ENCODE peak calls at places on chromosomes 3 and 15, in ten cellular contexts. One of them, this sample, is unnamed.

GRCh38 chr3:61734980-61735731 is 173.8 kb downstream of the PTPRG start:
- DNase-seq in activated naive CD8-positive, alpha-beta T cell treated with anti-CD3 and anti-CD28 coated beads, Interleukin-2, amount 50 U/mL, for 24 hours: no peak
- DNase-seq in mucosa of gallbladder: no peak
- DNase-seq in left lung: no peak
- DNase-seq in substantia nigra: no peak
- DNase-seq in activated naive CD4-positive, alpha-beta T cell: no peak
- DNase-seq in GM23248: no peak
- DNase-seq in brain microvascular endothelial cell: no peak
- DNase-seq in GM23338: peak
- DNase-seq in activated T-cell treated with anti-CD3 and anti-CD28 coated beads, Interleukin-2, amount 50 U/mL, for 72 hours: no peak
- DNase-seq in this sample: no peak

GRCh38 chr3:112010631-112011030 is 11.9 kb downstream of the TAGLN3 start:
- DNase-seq in activated T-cell treated with anti-CD3 and anti-CD28 coated beads, Interleukin-2, amount 50 U/mL, for 72 hours: no peak
- DNase-seq in GM23248: no peak
- DNase-seq in left lung: no peak
- DNase-seq in GM23338: no peak
- DNase-seq in mucosa of gallbladder: no peak
- DNase-seq in brain microvascular endothelial cell: no peak
- DNase-seq in activated naive CD4-positive, alpha-beta T cell: no peak
- DNase-seq in activated naive CD8-positive, alpha-beta T cell treated with anti-CD3 and anti-CD28 coated beads, Interleukin-2, amount 50 U/mL, for 24 hours: no peak
- DNase-seq in substantia nigra: no peak
- DNase-seq in this sample: no peak

GRCh38 chr3:49668414-49668797 is 5.7 kb upstream of the APEH start:
- DNase-seq in left lung: no peak
- DNase-seq in GM23248: no peak
- DNase-seq in GM23338: peak
- DNase-seq in mucosa of gallbladder: no peak
- DNase-seq in activated naive CD8-positive, alpha-beta T cell treated with anti-CD3 and anti-CD28 coated beads, Interleukin-2, amount 50 U/mL, for 24 hours: no peak
- DNase-seq in brain microvascular endothelial cell: no peak
- DNase-seq in activated naive CD4-positive, alpha-beta T cell: no peak
- DNase-seq in substantia nigra: no peak
- DNase-seq in activated T-cell treated with anti-CD3 and anti-CD28 coated beads, Interleukin-2, amount 50 U/mL, for 72 hours: no peak
- DNase-seq in this sample: no peak

GRCh38 chr3:138861755-138862333 is 27.1 kb upstream of the PIK3CB start:
- DNase-seq in left lung: no peak
- DNase-seq in mucosa of gallbladder: no peak
- DNase-seq in activated T-cell treated with anti-CD3 and anti-CD28 coated beads, Interleukin-2, amount 50 U/mL, for 72 hours: no peak
- DNase-seq in activated naive CD4-positive, alpha-beta T cell: no peak
- DNase-seq in brain microvascular endothelial cell: peak
- DNase-seq in activated naive CD8-positive, alpha-beta T cell treated with anti-CD3 and anti-CD28 coated beads, Interleukin-2, amount 50 U/mL, for 24 hours: no peak
- DNase-seq in GM23338: peak
- DNase-seq in GM23248: peak
- DNase-seq in substantia nigra: no peak
- DNase-seq in this sample: no peak

GRCh38 chr15:93037341-93038063 is 51.5 kb downstream of the RGMA start:
- DNase-seq in activated T-cell treated with anti-CD3 and anti-CD28 coated beads, Interleukin-2, amount 50 U/mL, for 72 hours: no peak
- DNase-seq in GM23248: peak
- DNase-seq in brain microvascular endothelial cell: peak
- DNase-seq in mucosa of gallbladder: no peak
- DNase-seq in GM23338: no peak
- DNase-seq in substantia nigra: no peak
- DNase-seq in activated naive CD4-positive, alpha-beta T cell: no peak
- DNase-seq in activated naive CD8-positive, alpha-beta T cell treated with anti-CD3 and anti-CD28 coated beads, Interleukin-2, amount 50 U/mL, for 24 hours: no peak
- DNase-seq in left lung: peak
- DNase-seq in this sample: peak

GRCh38 chr15:39053480-39053879 is 488.9 kb upstream of the RASGRP1 start:
- DNase-seq in GM23248: no peak
- DNase-seq in substantia nigra: no peak
- DNase-seq in activated naive CD8-positive, alpha-beta T cell treated with anti-CD3 and anti-CD28 coated beads, Interleukin-2, amount 50 U/mL, for 24 hours: no peak
- DNase-seq in activated T-cell treated with anti-CD3 and anti-CD28 coated beads, Interleukin-2, amount 50 U/mL, for 72 hours: no peak
- DNase-seq in brain microvascular endothelial cell: no peak
- DNase-seq in mucosa of gallbladder: no peak
- DNase-seq in GM23338: no peak
- DNase-seq in activated naive CD4-positive, alpha-beta T cell: no peak
- DNase-seq in left lung: no peak
- DNase-seq in this sample: no peak

GRCh38 chr3:126745760-126746394 is 41.8 kb downstream of the CHCHD6 start:
- DNase-seq in activated naive CD4-positive, alpha-beta T cell: no peak
- DNase-seq in left lung: peak
- DNase-seq in activated T-cell treated with anti-CD3 and anti-CD28 coated beads, Interleukin-2, amount 50 U/mL, for 72 hours: no peak
- DNase-seq in GM23248: no peak
- DNase-seq in brain microvascular endothelial cell: no peak
- DNase-seq in substantia nigra: no peak
- DNase-seq in activated naive CD8-positive, alpha-beta T cell treated with anti-CD3 and anti-CD28 coated beads, Interleukin-2, amount 50 U/mL, for 24 hours: no peak
- DNase-seq in mucosa of gallbladder: peak
- DNase-seq in GM23338: no peak
- DNase-seq in this sample: no peak

GRCh38 chr3:24520941-24521305 is 26.3 kb upstream of the THRB start:
- DNase-seq in activated T-cell treated with anti-CD3 and anti-CD28 coated beads, Interleukin-2, amount 50 U/mL, for 72 hours: no peak
- DNase-seq in activated naive CD4-positive, alpha-beta T cell: no peak
- DNase-seq in brain microvascular endothelial cell: no peak
- DNase-seq in GM23338: no peak
- DNase-seq in left lung: no peak
- DNase-seq in substantia nigra: no peak
- DNase-seq in mucosa of gallbladder: no peak
- DNase-seq in activated naive CD8-positive, alpha-beta T cell treated with anti-CD3 and anti-CD28 coated beads, Interleukin-2, amount 50 U/mL, for 24 hours: no peak
- DNase-seq in GM23248: no peak
- DNase-seq in this sample: no peak

GRCh38 chr3:81743096-81744025 is 18.1 kb downstream of the GBE1 start:
- DNase-seq in mucosa of gallbladder: peak
- DNase-seq in activated naive CD4-positive, alpha-beta T cell: no peak
- DNase-seq in GM23338: peak
- DNase-seq in substantia nigra: no peak
- DNase-seq in activated naive CD8-positive, alpha-beta T cell treated with anti-CD3 and anti-CD28 coated beads, Interleukin-2, amount 50 U/mL, for 24 hours: no peak
- DNase-seq in left lung: no peak
- DNase-seq in GM23248: peak
- DNase-seq in brain microvascular endothelial cell: peak
- DNase-seq in activated T-cell treated with anti-CD3 and anti-CD28 coated beads, Interleukin-2, amount 50 U/mL, for 72 hours: no peak
- DNase-seq in this sample: no peak

GRCh38 chr3:184985586-184985985 is 167.3 kb downstream of the C3orf70 start:
- DNase-seq in mucosa of gallbladder: no peak
- DNase-seq in activated naive CD4-positive, alpha-beta T cell: no peak
- DNase-seq in left lung: no peak
- DNase-seq in brain microvascular endothelial cell: no peak
- DNase-seq in GM23338: no peak
- DNase-seq in activated T-cell treated with anti-CD3 and anti-CD28 coated beads, Interleukin-2, amount 50 U/mL, for 72 hours: no peak
- DNase-seq in substantia nigra: no peak
- DNase-seq in GM23248: no peak
- DNase-seq in activated naive CD8-positive, alpha-beta T cell treated with anti-CD3 and anti-CD28 coated beads, Interleukin-2, amount 50 U/mL, for 24 hours: no peak
- DNase-seq in this sample: no peak

GRCh38 chr3:47394867-47395266 is 14.0 kb downstream of the PTPN23 start:
- DNase-seq in substantia nigra: no peak
- DNase-seq in GM23248: no peak
- DNase-seq in left lung: no peak
- DNase-seq in activated T-cell treated with anti-CD3 and anti-CD28 coated beads, Interleukin-2, amount 50 U/mL, for 72 hours: no peak
- DNase-seq in mucosa of gallbladder: no peak
- DNase-seq in brain microvascular endothelial cell: no peak
- DNase-seq in GM23338: no peak
- DNase-seq in activated naive CD4-positive, alpha-beta T cell: no peak
- DNase-seq in activated naive CD8-positive, alpha-beta T cell treated with anti-CD3 and anti-CD28 coated beads, Interleukin-2, amount 50 U/mL, for 24 hours: no peak
- DNase-seq in this sample: no peak

GRCh38 chr3:30914696-30915095 is 20.2 kb upstream of the GADL1 start:
- DNase-seq in GM23338: no peak
- DNase-seq in GM23248: peak
- DNase-seq in brain microvascular endothelial cell: peak
- DNase-seq in mucosa of gallbladder: no peak
- DNase-seq in activated naive CD4-positive, alpha-beta T cell: no peak
- DNase-seq in substantia nigra: no peak
- DNase-seq in activated naive CD8-positive, alpha-beta T cell treated with anti-CD3 and anti-CD28 coated beads, Interleukin-2, amount 50 U/mL, for 24 hours: no peak
- DNase-seq in left lung: no peak
- DNase-seq in activated T-cell treated with anti-CD3 and anti-CD28 coated beads, Interleukin-2, amount 50 U/mL, for 72 hours: no peak
- DNase-seq in this sample: no peak

GRCh38 chr15:87672309-87672897 is 584.1 kb downstream of the NTRK3 start:
- DNase-seq in GM23338: peak
- DNase-seq in activated naive CD4-positive, alpha-beta T cell: no peak
- DNase-seq in GM23248: peak
- DNase-seq in activated naive CD8-positive, alpha-beta T cell treated with anti-CD3 and anti-CD28 coated beads, Interleukin-2, amount 50 U/mL, for 24 hours: no peak
- DNase-seq in substantia nigra: no peak
- DNase-seq in mucosa of gallbladder: no peak
- DNase-seq in brain microvascular endothelial cell: peak
- DNase-seq in left lung: no peak
- DNase-seq in activated T-cell treated with anti-CD3 and anti-CD28 coated beads, Interleukin-2, amount 50 U/mL, for 72 hours: no peak
- DNase-seq in this sample: no peak

GRCh38 chr3:88984832-88985231 is 122.6 kb upstream of the EPHA3 start:
- DNase-seq in GM23248: no peak
- DNase-seq in activated T-cell treated with anti-CD3 and anti-CD28 coated beads, Interleukin-2, amount 50 U/mL, for 72 hours: no peak
- DNase-seq in mucosa of gallbladder: no peak
- DNase-seq in activated naive CD8-positive, alpha-beta T cell treated with anti-CD3 and anti-CD28 coated beads, Interleukin-2, amount 50 U/mL, for 24 hours: no peak
- DNase-seq in brain microvascular endothelial cell: peak
- DNase-seq in activated naive CD4-positive, alpha-beta T cell: no peak
- DNase-seq in GM23338: no peak
- DNase-seq in substantia nigra: no peak
- DNase-seq in left lung: no peak
- DNase-seq in this sample: no peak

GRCh38 chr15:59247364-59247763 is 40.7 kb downstream of the LDHAL6B start:
- DNase-seq in substantia nigra: no peak
- DNase-seq in brain microvascular endothelial cell: peak
- DNase-seq in left lung: peak
- DNase-seq in activated T-cell treated with anti-CD3 and anti-CD28 coated beads, Interleukin-2, amount 50 U/mL, for 72 hours: peak
- DNase-seq in activated naive CD4-positive, alpha-beta T cell: no peak
- DNase-seq in GM23338: peak
- DNase-seq in activated naive CD8-positive, alpha-beta T cell treated with anti-CD3 and anti-CD28 coated beads, Interleukin-2, amount 50 U/mL, for 24 hours: peak
- DNase-seq in mucosa of gallbladder: peak
- DNase-seq in GM23248: peak
- DNase-seq in this sample: no peak

GRCh38 chr3:182413061-182413460 is 380.2 kb upstream of the ATP11B start:
- DNase-seq in activated naive CD8-positive, alpha-beta T cell treated with anti-CD3 and anti-CD28 coated beads, Interleukin-2, amount 50 U/mL, for 24 hours: no peak
- DNase-seq in GM23338: no peak
- DNase-seq in GM23248: no peak
- DNase-seq in activated naive CD4-positive, alpha-beta T cell: no peak
- DNase-seq in brain microvascular endothelial cell: no peak
- DNase-seq in substantia nigra: no peak
- DNase-seq in mucosa of gallbladder: no peak
- DNase-seq in left lung: no peak
- DNase-seq in activated T-cell treated with anti-CD3 and anti-CD28 coated beads, Interleukin-2, amount 50 U/mL, for 72 hours: no peak
- DNase-seq in this sample: no peak

GRCh38 chr3:31377045-31377642 is 155.6 kb upstream of the STT3B start:
- DNase-seq in left lung: no peak
- DNase-seq in GM23248: peak
- DNase-seq in mucosa of gallbladder: peak
- DNase-seq in GM23338: no peak
- DNase-seq in activated T-cell treated with anti-CD3 and anti-CD28 coated beads, Interleukin-2, amount 50 U/mL, for 72 hours: peak
- DNase-seq in activated naive CD4-positive, alpha-beta T cell: no peak
- DNase-seq in brain microvascular endothelial cell: peak
- DNase-seq in activated naive CD8-positive, alpha-beta T cell treated with anti-CD3 and anti-CD28 coated beads, Interleukin-2, amount 50 U/mL, for 24 hours: peak
- DNase-seq in substantia nigra: no peak
- DNase-seq in this sample: no peak

GRCh38 chr3:188170461-188171459 is 16.8 kb downstream of the LPP start:
- DNase-seq in activated naive CD4-positive, alpha-beta T cell: peak
- DNase-seq in activated T-cell treated with anti-CD3 and anti-CD28 coated beads, Interleukin-2, amount 50 U/mL, for 72 hours: peak
- DNase-seq in activated naive CD8-positive, alpha-beta T cell treated with anti-CD3 and anti-CD28 coated beads, Interleukin-2, amount 50 U/mL, for 24 hours: peak
- DNase-seq in GM23248: no peak
- DNase-seq in substantia nigra: no peak
- DNase-seq in GM23338: no peak
- DNase-seq in brain microvascular endothelial cell: no peak
- DNase-seq in left lung: no peak
- DNase-seq in mucosa of gallbladder: no peak
- DNase-seq in this sample: no peak

GRCh38 chr15:77144028-77144427 is 73.1 kb upstream of the TSPAN3 start:
- DNase-seq in GM23248: peak
- DNase-seq in brain microvascular endothelial cell: peak
- DNase-seq in activated naive CD8-positive, alpha-beta T cell treated with anti-CD3 and anti-CD28 coated beads, Interleukin-2, amount 50 U/mL, for 24 hours: no peak
- DNase-seq in left lung: no peak
- DNase-seq in activated T-cell treated with anti-CD3 and anti-CD28 coated beads, Interleukin-2, amount 50 U/mL, for 72 hours: no peak
- DNase-seq in activated naive CD4-positive, alpha-beta T cell: no peak
- DNase-seq in GM23338: no peak
- DNase-seq in mucosa of gallbladder: no peak
- DNase-seq in substantia nigra: no peak
- DNase-seq in this sample: no peak

GRCh38 chr15:31510003-31510402 is 183.4 kb downstream of the KLF13 start:
- DNase-seq in activated naive CD4-positive, alpha-beta T cell: no peak
- DNase-seq in mucosa of gallbladder: peak
- DNase-seq in GM23338: no peak
- DNase-seq in activated naive CD8-positive, alpha-beta T cell treated with anti-CD3 and anti-CD28 coated beads, Interleukin-2, amount 50 U/mL, for 24 hours: no peak
- DNase-seq in GM23248: no peak
- DNase-seq in brain microvascular endothelial cell: no peak
- DNase-seq in left lung: peak
- DNase-seq in activated T-cell treated with anti-CD3 and anti-CD28 coated beads, Interleukin-2, amount 50 U/mL, for 72 hours: no peak
- DNase-seq in substantia nigra: no peak
- DNase-seq in this sample: no peak